ENCODE peak calls at places on chromosomes 7 and 10, in six cellular contexts. T is neural progenitor cell, I is kidney glomerular epithelial cell, S is breast epithelium, G is aorta, N is mucosa of gallbladder. W is an unnamed sample.

GRCh38 chr10:125144693-125145623 is 15.4 kb downstream of the CTBP2 start:
- DNase-seq in T (peak), I (no peak), S (no peak), G (no peak), N (no peak), W (no peak)

GRCh38 chr10:72081210-72081609 is 7.1 kb downstream of the SPOCK2 start:
- DNase-seq in T (no peak), I (no peak), S (no peak), G (no peak), N (no peak), W (no peak)

GRCh38 chr10:29657719-29658274 is 23.0 kb upstream of the SVIL start:
- DNase-seq in T (no peak), I (no peak), S (no peak), G (no peak), N (no peak), W (no peak)

GRCh38 chr10:4532976-4533375 is 293.0 kb upstream of the AKR1E2 start:
- DNase-seq in T (no peak), I (no peak), S (no peak), G (no peak), N (no peak), W (no peak)

GRCh38 chr7:52091101-52091500 is 774.5 kb upstream of the COBL start:
- DNase-seq in T (no peak), I (no peak), S (no peak), G (no peak), N (no peak), W (no peak)

GRCh38 chr10:64515975-64516699 is 994.9 kb downstream of the REEP3 start:
- DNase-seq in T (no peak), I (no peak), S (no peak), G (no peak), N (no peak), W (no peak)

GRCh38 chr7:12623885-12624498 is 53.5 kb downstream of the SCIN start:
- DNase-seq in T (no peak), I (peak), S (no peak), G (no peak), N (no peak), W (peak)

GRCh38 chr7:26964409-26964808 is 100.0 kb upstream of the SKAP2 start:
- DNase-seq in T (no peak), I (no peak), S (no peak), G (no peak), N (no peak), W (no peak)

GRCh38 chr7:74094224-74095095 is 10.9 kb downstream of the LIMK1 start:
- DNase-seq in T (peak), I (peak), S (peak), G (peak), N (peak), W (peak)

GRCh38 chr7:124922200-124922599 is 7.4 kb downstream of the POT1 start:
- DNase-seq in T (no peak), I (no peak), S (no peak), G (no peak), N (no peak), W (no peak)

GRCh38 chr7:18045171-18045570 is 17.5 kb upstream of the PRPS1L1 start:
- DNase-seq in T (no peak), I (no peak), S (no peak), G (no peak), N (no peak), W (no peak)

GRCh38 chr10:17409170-17409733 is 45.1 kb downstream of the ST8SIA6 start:
- DNase-seq in T (no peak), I (peak), S (no peak), G (no peak), N (no peak), W (peak)

GRCh38 chr10:80279146-80279545 is 10.3 kb downstream of the MAT1A start:
- DNase-seq in T (no peak), I (no peak), S (no peak), G (no peak), N (no peak), W (no peak)

GRCh38 chr7:90320418-90320800 is 695 bp downstream of the FAM237B start:
- DNase-seq in T (no peak), I (no peak), S (no peak), G (no peak), N (no peak), W (no peak)

GRCh38 chr10:130432850-130433249 is 296.7 kb downstream of the GLRX3 start:
- DNase-seq in T (no peak), I (no peak), S (no peak), G (no peak), N (no peak), W (no peak)

GRCh38 chr7:25944777-25945176 is 207.2 kb upstream of the NFE2L3 start:
- DNase-seq in T (no peak), I (no peak), S (no peak), G (no peak), N (no peak), W (no peak)

GRCh38 chr7:234712-235553 is 42.6 kb downstream of the FAM20C start:
- DNase-seq in T (no peak), I (no peak), S (peak), G (peak), N (peak), W (no peak)

GRCh38 chr10:33509231-33509871 is 174.9 kb upstream of the NRP1 start:
- DNase-seq in T (no peak), I (peak), S (peak), G (peak), N (peak), W (peak)

GRCh38 chr7:101998904-101999236 is 181.4 kb downstream of the CUX1 start:
- DNase-seq in T (peak), I (no peak), S (no peak), G (no peak), N (no peak), W (no peak)

GRCh38 chr10:121371836-121372235 is 226.4 kb downstream of the FGFR2 start:
- DNase-seq in T (no peak), I (no peak), S (no peak), G (no peak), N (no peak), W (no peak)

GRCh38 chr10:117804470-117805011 is 242.2 kb downstream of the RAB11FIP2 start:
- DNase-seq in T (peak), I (peak), S (no peak), G (no peak), N (no peak), W (no peak)

GRCh38 chr7:100674441-100675407 is 1.2 kb downstream of the GNB2 start:
- DNase-seq in T (peak), I (no peak), S (no peak), G (peak), N (no peak), W (peak)

GRCh38 chr7:139488810-139489209 is 5.3 kb upstream of the KLRG2 start:
- DNase-seq in T (no peak), I (peak), S (no peak), G (no peak), N (no peak), W (peak)

GRCh38 chr7:117949232-117949631 is 76.0 kb upstream of the CTTNBP2 start:
- DNase-seq in T (no peak), I (peak), S (no peak), G (no peak), N (no peak), W (no peak)

GRCh38 chr10:104824378-104825006 is 183.4 kb downstream of the SORCS3 start:
- DNase-seq in T (peak), I (peak), S (no peak), G (peak), N (peak), W (peak)

GRCh38 chr7:43649755-43650274 is 66.9 kb downstream of the STK17A start:
- DNase-seq in T (no peak), I (peak), S (no peak), G (no peak), N (no peak), W (peak)

GRCh38 chr10:127556911-127557310 is 7.8 kb downstream of the NPS start:
- DNase-seq in T (peak), I (no peak), S (no peak), G (no peak), N (no peak), W (peak)

GRCh38 chr10:77669892-77670291 is 32.3 kb upstream of the KCNMA1 start:
- DNase-seq in T (no peak), I (no peak), S (no peak), G (no peak), N (no peak), W (no peak)

GRCh38 chr10:89887830-89888229 is 186.4 kb downstream of the KIF20B start:
- DNase-seq in T (no peak), I (no peak), S (no peak), G (peak), N (peak), W (no peak)

GRCh38 chr7:11830582-11831382 is 1.2 kb downstream of the THSD7A start:
- DNase-seq in T (no peak), I (peak), S (no peak), G (no peak), N (peak), W (peak)

GRCh38 chr10:122149607-122150505 is 121.2 kb upstream of the BTBD16 start:
- DNase-seq in T (no peak), I (no peak), S (no peak), G (no peak), N (no peak), W (no peak)

GRCh38 chr10:119161680-119162079 is 3.8 kb downstream of the SFXN4 start:
- DNase-seq in T (no peak), I (peak), S (no peak), G (no peak), N (no peak), W (no peak)

GRCh38 chr7:107103369-107103768 is 58.9 kb downstream of the PRKAR2B start:
- DNase-seq in T (no peak), I (no peak), S (peak), G (no peak), N (no peak), W (no peak)

GRCh38 chr7:96219382-96220130 is 102.3 kb downstream of the SLC25A13 start:
- DNase-seq in T (no peak), I (peak), S (no peak), G (no peak), N (no peak), W (peak)

GRCh38 chr7:133081119-133081604 is 728 bp downstream of the CHCHD3 start:
- DNase-seq in T (peak), I (peak), S (no peak), G (no peak), N (no peak), W (peak)

GRCh38 chr10:133359554-133359971 is 1.7 kb upstream of the FUOM start:
- DNase-seq in T (no peak), I (no peak), S (no peak), G (no peak), N (peak), W (no peak)

GRCh38 chr7:30659312-30659711 is 22.9 kb downstream of the CRHR2 start:
- DNase-seq in T (no peak), I (no peak), S (no peak), G (peak), N (no peak), W (no peak)

GRCh38 chr10:86117051-86117450 is 249.5 kb downstream of the GRID1 start:
- DNase-seq in T (no peak), I (no peak), S (no peak), G (no peak), N (no peak), W (no peak)

GRCh38 chr10:21985541-21985940 is 18.0 kb downstream of the DNAJC1 start:
- DNase-seq in T (no peak), I (no peak), S (no peak), G (no peak), N (no peak), W (no peak)

GRCh38 chr10:10432306-10433035 is 585.2 kb upstream of the CELF2 start:
- DNase-seq in T (no peak), I (no peak), S (no peak), G (no peak), N (no peak), W (no peak)